ENCODE peak calls at places on chromosomes 3 and 15, in five cellular contexts. U, C, Z, Y and O are unnamed samples. For H3K4me1, the result is how much of the 10 kb centered on the place peaks cover.

GRCh38 chr15:42507514-42507913 is 12.1 kb downstream of the SNAP23 start:
- DNase-seq in U (no peak), C (no peak), Z (no peak), Y (peak), O (no peak)

GRCh38 chr15:81966628-81967027 is 79.2 kb downstream of the MEX3B start:
- DNase-seq in U (peak), C (no peak), Z (no peak), Y (no peak), O (no peak)

GRCh38 chr3:116070102-116070501 is 375.2 kb downstream of the LSAMP start:
- DNase-seq in U (no peak), C (no peak), Z (no peak), Y (no peak), O (no peak)

GRCh38 chr15:34890424-34890823 is 79.1 kb downstream of the AQR start:
- DNase-seq in U (no peak), C (no peak), Z (no peak), Y (peak), O (no peak)

GRCh38 chr3:111253733-111254132 is 182.1 kb downstream of the NECTIN3 start:
- DNase-seq in U (no peak), C (no peak), Z (no peak), Y (no peak), O (no peak)

GRCh38 chr15:49152552-49153337 is 2.7 kb downstream of the COPS2 start:
- DNase-seq in U (no peak), C (peak), Z (no peak), Y (peak), O (no peak)

GRCh38 chr3:48990636-48991421 is 788 bp downstream of the P4HTM start:
- DNase-seq in U (peak), C (no peak), Z (peak), Y (peak), O (peak)

GRCh38 chr3:43287514-43287913 is 1.2 kb downstream of the SNRK start:
- DNase-seq in U (no peak), C (no peak), Z (no peak), Y (peak), O (no peak)

GRCh38 chr3:15241341-15241740 is 35.3 kb downstream of the CAPN7 start:
- DNase-seq in U (peak), C (no peak), Z (peak), Y (peak), O (no peak)

GRCh38 chr3:188156051-188156450 is 2.1 kb downstream of the LPP start:
- DNase-seq in U (no peak), C (no peak), Z (no peak), Y (no peak), O (no peak)

GRCh38 chr15:35470441-35470840 is 75.5 kb downstream of the DPH6 start:
- DNase-seq in U (no peak), C (no peak), Z (no peak), Y (no peak), O (no peak)

GRCh38 chr3:126960604-126960995 is 22.3 kb upstream of the PLXNA1 start:
- DNase-seq in U (no peak), C (no peak), Z (no peak), Y (no peak), O (no peak)

GRCh38 chr3:186261638-186262037 is 100.4 kb downstream of the DGKG start:
- DNase-seq in U (no peak), C (no peak), Z (peak), Y (peak), O (no peak)

GRCh38 chr15:70351941-70352774 is 254.4 kb upstream of the TLE3 start:
- DNase-seq in U (no peak), C (no peak), Z (no peak), Y (no peak), O (no peak)

GRCh38 chr15:45186771-45187577 is 792 bp downstream of the SHF start:
- DNase-seq in U (no peak), C (no peak), Z (peak), Y (no peak), O (no peak)

GRCh38 chr3:8607285-8608040 is 37.1 kb downstream of the SSUH2 start:
- DNase-seq in U (peak), C (peak), Z (peak), Y (peak), O (peak)

GRCh38 chr15:68411276-68411675 is 20.7 kb downstream of the ITGA11 start:
- DNase-seq in U (no peak), C (no peak), Z (no peak), Y (no peak), O (no peak)

GRCh38 chr15:65869954-65870871 is 922 bp downstream of the RAB11A start:
- DNase-seq in U (peak), C (peak), Z (peak), Y (peak), O (peak)

GRCh38 chr3:53837331-53837730 is 8.9 kb downstream of the CHDH start:
- DNase-seq in U (no peak), C (no peak), Z (no peak), Y (no peak), O (no peak)

GRCh38 chr3:154718058-154718457 is 288.1 kb upstream of the GPR149 start:
- DNase-seq in U (no peak), C (no peak), Z (no peak), Y (no peak), O (no peak)

GRCh38 chr3:173653781-173654180 is 256.2 kb downstream of the NLGN1 start:
- DNase-seq in U (no peak), C (peak), Z (no peak), Y (peak), O (no peak)

GRCh38 chr3:151439652-151440125 is 21.2 kb downstream of the IGSF10 start:
- DNase-seq in U (peak), C (peak), Z (peak), Y (peak), O (peak)

GRCh38 chr3:42590989-42591756 is 513 bp downstream of the SS18L2 start:
- DNase-seq in U (peak), C (no peak), Z (peak), Y (peak), O (peak)

GRCh38 chr3:4979401-4980228 is at the start of gene BHLHE40:
- DNase-seq in U (no peak), C (no peak), Z (peak), Y (no peak), O (peak)

GRCh38 chr3:183377307-183377959 is 51.0 kb downstream of the MCF2L2 start:
- DNase-seq in U (no peak), C (peak), Z (no peak), Y (no peak), O (no peak)

GRCh38 chr3:175381685-175382084 is 522.6 kb downstream of the NAALADL2 start:
- DNase-seq in U (no peak), C (no peak), Z (peak), Y (no peak), O (no peak)

GRCh38 chr15:63504979-63505841 is 817 bp downstream of the USP3 start:
- DNase-seq in U (peak), C (peak), Z (peak), Y (peak), O (peak)

GRCh38 chr3:63559884-63560283 is 92.6 kb upstream of the SNTN start:
- DNase-seq in U (no peak), C (peak), Z (no peak), Y (peak), O (no peak)

GRCh38 chr15:63974036-63974435 is 72.2 kb downstream of the DAPK2 start:
- DNase-seq in U (no peak), C (no peak), Z (no peak), Y (peak), O (no peak)

GRCh38 chr3:125052671-125053303 is 3.0 kb downstream of the HEG1 start:
- DNase-seq in U (peak), C (peak), Z (peak), Y (peak), O (no peak)

GRCh38 chr3:187685948-187686347 is 15.8 kb upstream of the SST start:
- DNase-seq in U (no peak), C (no peak), Z (no peak), Y (no peak), O (no peak)

GRCh38 chr15:65901336-65901735 is 32.0 kb downstream of the RAB11A start:
- DNase-seq in U (no peak), C (no peak), Z (no peak), Y (no peak), O (no peak)

GRCh38 chr3:43768594-43768993 is 77.9 kb downstream of the ABHD5 start:
- DNase-seq in U (no peak), C (peak), Z (no peak), Y (peak), O (no peak)

GRCh38 chr3:128548426-128549282 is 55.7 kb upstream of the GATA2 start:
- DNase-seq in U (no peak), C (no peak), Z (no peak), Y (peak), O (no peak)
- H3K4me2 ChIP-seq in U (no peak), C (peak), Z (no peak), Y (peak), O (peak)

GRCh38 chr15:78338756-78339155 is 1.4 kb upstream of the CRABP1 start:
- DNase-seq in U (no peak), C (no peak), Z (no peak), Y (no peak), O (no peak)

GRCh38 chr15:78340243-78341056 is at the start of gene CRABP1:
- DNase-seq in U (no peak), C (no peak), Z (peak), Y (no peak), O (peak)

GRCh38 chr15:78341057-78341763 is 1.1 kb downstream of the CRABP1 start:
- DNase-seq in U (no peak), C (peak), Z (peak), Y (no peak), O (peak)

GRCh38 chr15:78335985-78336384 is 4.2 kb upstream of the CRABP1 start:
- DNase-seq in U (no peak), C (no peak), Z (no peak), Y (no peak), O (no peak)

DNA sequence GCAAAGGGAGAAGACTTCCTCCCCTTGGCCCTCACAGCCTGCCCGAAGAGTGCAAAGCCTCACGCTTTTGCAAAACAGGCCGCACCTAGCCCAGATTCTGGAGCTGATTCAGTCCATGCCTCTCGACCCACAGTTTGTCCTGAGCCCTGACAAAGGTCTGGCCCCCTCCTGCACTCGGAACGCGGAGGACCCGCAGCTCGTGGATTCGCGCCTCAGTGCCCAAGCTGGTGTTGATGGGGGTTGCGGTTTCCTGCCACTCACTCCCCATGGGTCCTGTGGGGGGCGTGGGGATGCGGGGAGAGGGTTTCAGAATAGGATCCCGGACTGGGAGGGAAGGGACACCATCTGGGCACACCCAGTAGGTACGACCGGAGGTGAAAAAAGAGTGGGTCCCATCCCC is 594 bp upstream of the CRABP1 start:
- DNase-seq in U (no peak), C (no peak), Z (no peak), Y (no peak), O (no peak)
- H3K4me3 ChIP-seq in U (no peak), C (no peak), Z (peak), Y (no peak), O (no peak)

DNA sequence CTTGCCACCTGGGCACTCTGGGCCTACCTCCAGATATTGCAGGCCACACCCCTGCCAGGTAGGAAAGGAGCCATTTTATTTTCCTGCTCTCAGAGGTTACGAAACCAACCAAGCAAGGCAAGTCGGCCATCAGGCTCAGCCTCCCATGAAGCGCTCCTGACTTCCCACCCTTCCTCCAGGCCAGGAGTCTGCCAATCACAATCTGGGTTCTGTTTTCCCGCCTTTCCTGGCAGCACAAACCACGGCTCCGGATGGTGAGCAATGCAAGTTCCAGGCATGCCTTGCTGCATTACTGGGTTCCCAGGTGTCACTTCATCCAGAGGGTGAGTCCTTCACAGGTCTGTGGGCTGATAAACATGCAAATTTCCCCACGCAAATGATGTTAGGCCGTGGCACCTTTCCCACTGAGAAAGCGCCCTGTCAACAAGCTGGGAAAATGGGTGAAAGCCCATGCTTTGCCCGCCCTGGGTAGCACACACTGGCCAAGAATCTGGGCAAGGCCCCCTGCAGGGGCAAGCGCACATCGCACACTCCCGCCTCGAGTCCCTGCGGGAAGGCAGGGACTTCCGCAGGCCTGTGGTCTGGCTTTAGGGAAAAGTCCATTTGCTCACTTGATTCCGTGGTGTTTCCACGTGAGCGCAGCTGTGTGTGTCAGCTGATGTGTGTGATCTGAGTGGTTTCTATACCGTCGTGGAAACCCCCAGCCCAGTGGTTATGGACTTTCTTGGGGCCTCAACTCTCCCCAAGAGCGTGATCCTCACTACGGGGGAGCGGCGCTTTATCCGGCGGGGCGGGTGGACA is 61.6 kb upstream of the RYK start:
- DNase-seq in U (no peak), C (peak), Z (peak), Y (peak), O (no peak)
- H3K4me1 ChIP-seq in U (half or more), C (half or more), Z (under half), Y (half or more), O (under half)

GRCh38 chr3:184811999-184812844 is at the start of gene VPS8:
- DNase-seq in U (peak), C (peak), Z (peak), Y (peak), O (peak)
- H3K4me2 ChIP-seq in U (peak), C (peak), Z (peak), Y (peak), O (peak)

DNA sequence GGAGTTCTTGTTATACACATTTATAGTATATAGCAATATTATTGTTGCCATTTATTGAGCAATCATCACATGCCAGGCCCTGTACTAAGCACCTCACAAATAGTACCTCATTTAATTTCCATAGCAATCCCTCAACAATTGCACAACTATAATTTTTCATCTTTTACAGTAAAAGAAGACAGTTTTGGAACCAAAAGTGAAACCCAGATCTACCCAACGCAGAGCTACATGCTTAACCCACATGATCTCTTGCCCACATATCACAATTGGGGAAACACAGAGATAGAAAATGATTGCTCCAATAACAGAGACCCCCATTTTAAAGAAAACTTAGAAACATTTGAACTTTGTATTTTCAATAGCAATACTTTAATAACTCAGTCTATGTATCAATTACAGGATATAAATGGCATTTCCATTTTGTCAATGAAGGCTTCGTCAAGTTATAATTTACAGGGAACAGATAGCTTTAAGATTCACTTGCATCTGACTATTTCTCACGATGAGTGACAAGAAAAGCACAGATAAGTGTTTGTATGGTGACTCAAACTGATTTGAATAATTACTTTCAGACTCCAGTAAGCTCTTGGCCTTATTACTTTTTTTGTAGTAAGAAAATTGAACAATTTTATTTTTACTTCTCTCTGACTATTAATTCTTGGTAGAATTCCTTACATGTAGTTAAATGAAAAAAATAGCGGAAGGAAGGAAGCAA is 38.7 kb upstream of the CCDC50 start:
- DNase-seq in U (no peak), C (peak), Z (no peak), Y (peak), O (no peak)
- H3K4me3 ChIP-seq in U (peak), C (no peak), Z (no peak), Y (peak), O (no peak)

GRCh38 chr3:16475766-16476165 is 37.7 kb downstream of the RFTN1 start:
- DNase-seq in U (no peak), C (no peak), Z (no peak), Y (no peak), O (no peak)
- H3K4me1 ChIP-seq in U (under half), C (under half), Z (under half), Y (half or more), O (under half)

GRCh38 chr3:39180183-39180545 is 12.2 kb downstream of the XIRP1 start:
- DNase-seq in U (no peak), C (no peak), Z (no peak), Y (no peak), O (no peak)

GRCh38 chr3:39180546-39181346 is 11.6 kb downstream of the XIRP1 start:
- DNase-seq in U (peak), C (peak), Z (peak), Y (peak), O (peak)

GRCh38 chr3:39177708-39178332 is 14.6 kb downstream of the XIRP1 start:
- DNase-seq in U (peak), C (peak), Z (peak), Y (peak), O (peak)

GRCh38 chr3:39176025-39176714 is 16.2 kb downstream of the XIRP1 start:
- DNase-seq in U (no peak), C (no peak), Z (no peak), Y (no peak), O (no peak)

GRCh38 chr3:39178553-39178952 is 13.8 kb downstream of the XIRP1 start:
- DNase-seq in U (peak), C (no peak), Z (no peak), Y (peak), O (no peak)
- H3K4me2 ChIP-seq in U (peak), C (peak), Z (peak), Y (peak), O (peak)

GRCh38 chr15:78157203-78157602 is 8.0 kb downstream of the IDH3A start:
- DNase-seq in U (no peak), C (no peak), Z (no peak), Y (no peak), O (no peak)

GRCh38 chr15:78156653-78157052 is 7.5 kb downstream of the IDH3A start:
- DNase-seq in U (no peak), C (peak), Z (no peak), Y (no peak), O (no peak)

GRCh38 chr15:78154955-78155354 is 5.8 kb downstream of the IDH3A start:
- DNase-seq in U (no peak), C (no peak), Z (no peak), Y (no peak), O (no peak)

GRCh38 chr15:78159395-78159794 is 10.2 kb downstream of the IDH3A start:
- DNase-seq in U (no peak), C (no peak), Z (no peak), Y (no peak), O (no peak)

DNA sequence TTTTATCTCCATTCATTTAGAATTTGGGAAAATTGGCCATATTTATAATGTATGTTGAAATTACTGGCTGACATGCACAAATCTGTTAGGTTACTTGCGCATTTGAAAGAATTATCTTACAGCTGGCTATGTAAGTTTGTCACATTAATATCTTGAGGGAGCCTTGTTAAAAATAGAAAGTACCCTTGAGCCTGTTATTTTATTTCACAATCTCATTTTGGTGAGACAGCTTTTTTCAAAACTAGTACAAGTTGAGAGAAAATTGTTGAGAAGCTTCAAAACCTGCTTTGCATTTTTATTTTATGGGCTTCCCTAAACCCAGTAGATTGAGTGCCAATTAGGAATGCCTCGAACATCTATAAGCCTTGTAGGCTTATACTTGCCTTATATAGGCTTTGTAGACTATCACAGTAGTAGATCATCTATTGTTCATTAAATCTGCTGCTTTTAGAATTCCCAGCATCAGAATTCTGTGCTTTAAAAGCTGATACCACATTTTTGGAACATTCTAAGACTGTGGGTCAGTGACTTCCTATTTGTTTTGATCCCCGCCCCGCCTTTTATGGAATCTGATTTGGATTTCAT is 6.3 kb downstream of the IDH3A start:
- DNase-seq in U (no peak), C (no peak), Z (no peak), Y (no peak), O (no peak)
- H3K4me3 ChIP-seq in U (no peak), C (peak), Z (no peak), Y (no peak), O (no peak)

GRCh38 chr3:24387000-24387399 is 107.7 kb downstream of the THRB start:
- DNase-seq in U (no peak), C (peak), Z (no peak), Y (peak), O (no peak)

GRCh38 chr3:24388159-24388558 is 106.5 kb downstream of the THRB start:
- DNase-seq in U (no peak), C (no peak), Z (no peak), Y (no peak), O (no peak)

GRCh38 chr3:24388611-24389010 is 106.0 kb downstream of the THRB start:
- DNase-seq in U (no peak), C (peak), Z (no peak), Y (no peak), O (no peak)

GRCh38 chr3:24387493-24387892 is 107.2 kb downstream of the THRB start:
- DNase-seq in U (no peak), C (peak), Z (no peak), Y (peak), O (no peak)

DNA sequence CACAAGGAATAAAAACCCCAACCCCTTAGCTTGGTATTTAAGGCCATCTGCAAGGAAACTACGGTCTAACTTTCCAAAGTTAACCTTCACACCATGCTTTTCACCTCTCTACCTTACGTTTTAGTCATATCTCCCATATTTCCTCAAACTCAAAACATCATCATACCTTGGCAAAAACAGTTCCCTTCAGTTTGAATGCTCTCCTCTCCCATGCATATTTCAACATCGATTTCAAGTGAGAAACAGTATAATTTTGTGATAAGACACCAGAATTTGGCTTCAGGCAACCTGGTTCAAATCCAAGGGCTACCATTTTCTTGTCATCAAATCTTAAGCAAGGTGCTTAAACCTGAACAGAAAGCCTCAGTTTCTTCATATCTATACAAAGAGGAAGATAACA is 108.2 kb downstream of the THRB start:
- DNase-seq in U (no peak), C (no peak), Z (no peak), Y (no peak), O (no peak)
- H3K4me1 ChIP-seq in U (under half), C (under half), Z (under half), Y (under half), O (under half)